ENCODE peak calls at places on chromosomes 11 and 22, in eight cellular contexts. N is IMR-90; S is brain microvascular endothelial cell; C is PC-3; A is AG04450; Q is CD8-positive, alpha-beta memory T cell; X is thoracic aorta; W is lower lobe of right lung. K is an unnamed sample.

GRCh38 chr22:41862530-41863266 is 29.8 kb downstream of the SREBF2 start:
- DNase-seq in N (peak), S (no peak), C (no peak), A (no peak), Q (no peak), X (no peak), W (no peak), K (no peak)

GRCh38 chr22:30195245-30196140 is 51.1 kb downstream of the LIF start:
- DNase-seq in N (peak), S (peak), C (peak), A (no peak), Q (no peak), X (no peak), W (no peak), K (no peak)

GRCh38 chr11:102007567-102008437 is 39.4 kb upstream of the CFAP300 start:
- DNase-seq in N (peak), S (no peak), C (peak), A (peak), Q (peak), X (no peak), W (no peak), K (peak)

GRCh38 chr11:134055029-134055428 is 13.8 kb upstream of the JAM3 start:
- DNase-seq in N (no peak), S (no peak), C (no peak), A (no peak), Q (no peak), X (no peak), W (no peak), K (no peak)

GRCh38 chr22:44182591-44183588 is 2.2 kb downstream of the PARVG start:
- DNase-seq in N (no peak), S (no peak), C (no peak), A (no peak), Q (peak), X (no peak), W (peak), K (no peak)

GRCh38 chr11:108160970-108161566 is 39.7 kb downstream of the ACAT1 start:
- DNase-seq in N (no peak), S (no peak), C (no peak), A (no peak), Q (no peak), X (no peak), W (no peak), K (no peak)

GRCh38 chr11:96412761-96413381 is 23.1 kb downstream of the JRKL start:
- DNase-seq in N (no peak), S (no peak), C (no peak), A (no peak), Q (no peak), X (no peak), W (no peak), K (no peak)

GRCh38 chr11:124920870-124921609 is 2.0 kb downstream of the HEPN1 start:
- DNase-seq in N (peak), S (peak), C (no peak), A (no peak), Q (peak), X (no peak), W (peak), K (peak)

GRCh38 chr22:32073823-32074380 is 30.8 kb downstream of the SLC5A1 start:
- DNase-seq in N (no peak), S (no peak), C (no peak), A (no peak), Q (no peak), X (no peak), W (no peak), K (no peak)
- H3K27ac ChIP-seq in N (no peak), S (no peak), C (no peak), A (no peak), Q (no peak), X (no peak), W (no peak), K (no peak)

GRCh38 chr11:68331338-68331947 is 19.1 kb downstream of the LRP5 start:
- DNase-seq in N (no peak), S (no peak), C (no peak), A (no peak), Q (no peak), X (no peak), W (no peak), K (no peak)
- H3K27ac ChIP-seq in N (no peak), S (no peak), C (no peak), A (no peak), Q (no peak), X (no peak), W (peak), K (no peak)

GRCh38 chr11:329886-330253 is 9.2 kb upstream of the IFITM3 start:
- DNase-seq in N (no peak), S (no peak), C (no peak), A (no peak), Q (no peak), X (no peak), W (no peak), K (no peak)

GRCh38 chr11:327581-327923 is 6.9 kb upstream of the IFITM3 start:
- DNase-seq in N (no peak), S (no peak), C (no peak), A (no peak), Q (no peak), X (no peak), W (no peak), K (no peak)

GRCh38 chr11:326842-327580 is 6.4 kb upstream of the IFITM3 start:
- DNase-seq in N (peak), S (peak), C (no peak), A (no peak), Q (peak), X (peak), W (peak), K (no peak)

GRCh38 chr11:326592-326841 is 5.9 kb upstream of the IFITM3 start:
- DNase-seq in N (no peak), S (no peak), C (no peak), A (no peak), Q (no peak), X (no peak), W (no peak), K (no peak)

DNA sequence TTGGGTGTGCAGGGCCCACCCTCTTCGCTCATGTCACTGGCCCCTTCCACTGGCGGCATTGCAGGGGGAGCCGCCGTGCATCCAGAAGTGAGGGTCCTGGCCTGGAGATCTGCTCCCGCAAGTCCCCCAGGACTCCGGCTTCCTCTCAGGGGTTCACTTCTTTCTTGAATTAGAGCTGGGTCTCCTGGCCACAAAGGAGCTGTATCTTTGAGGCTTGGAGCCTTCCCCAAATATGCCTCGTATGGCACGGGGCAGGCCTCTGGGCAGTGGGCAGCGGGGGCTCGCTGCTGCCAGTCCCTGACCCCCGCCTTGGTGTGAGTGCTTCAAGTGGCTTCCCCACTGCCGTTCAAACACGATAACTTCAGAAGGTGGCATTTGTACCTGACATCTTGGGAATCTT is 7.4 kb upstream of the IFITM3 start:
- DNase-seq in N (no peak), S (no peak), C (no peak), A (no peak), Q (no peak), X (no peak), W (no peak), K (no peak)
- H3K27ac ChIP-seq in N (no peak), S (no peak), C (no peak), A (no peak), Q (peak), X (no peak), W (peak), K (no peak)

GRCh38 chr11:12220305-12220704 is 109.9 kb downstream of the MICAL2 start:
- DNase-seq in N (no peak), S (no peak), C (no peak), A (no peak), Q (no peak), X (no peak), W (no peak), K (no peak)
- H3K27ac ChIP-seq in N (no peak), S (peak), C (no peak), A (no peak), Q (no peak), X (peak), W (no peak), K (no peak)

GRCh38 chr11:8036002-8036802 is 44.8 kb upstream of the TUB start:
- DNase-seq in N (no peak), S (no peak), C (no peak), A (no peak), Q (no peak), X (no peak), W (no peak), K (no peak)
- H3K27ac ChIP-seq in N (no peak), S (no peak), C (no peak), A (no peak), Q (no peak), X (no peak), W (no peak), K (no peak)